ENCODE peak calls at places on chromosomes 2 and 18, in five cellular contexts. One of them, this sample, is unnamed.

GRCh38 chr2:218852911-218853667 is 6.5 kb upstream of the WNT6 start:
- DNase-seq in fibroblast of lung: peak; percentile 62
- DNase-seq in heart right ventricle: no peak
- DNase-seq in foreskin fibroblast: peak; percentile 32
- DNase-seq in AG04449: no peak
- DNase-seq in this sample: no peak

GRCh38 chr18:75869197-75869596 is 441.7 kb upstream of the SMIM21 start:
- DNase-seq in fibroblast of lung: no peak
- DNase-seq in heart right ventricle: no peak
- DNase-seq in foreskin fibroblast: no peak
- DNase-seq in AG04449: no peak
- DNase-seq in this sample: no peak

GRCh38 chr2:56449449-56449860 is 265.7 kb downstream of the CCDC85A start:
- DNase-seq in fibroblast of lung: no peak
- DNase-seq in heart right ventricle: no peak
- DNase-seq in foreskin fibroblast: no peak
- DNase-seq in AG04449: no peak
- DNase-seq in this sample: no peak

GRCh38 chr18:22977847-22978701 is 44.9 kb downstream of the RBBP8 start:
- DNase-seq in fibroblast of lung: peak; percentile 84
- DNase-seq in heart right ventricle: no peak
- DNase-seq in foreskin fibroblast: peak; percentile 61
- DNase-seq in AG04449: peak; percentile 40
- DNase-seq in this sample: peak; percentile 56

GRCh38 chr2:85797959-85798358 is 44.2 kb downstream of the ATOH8 start:
- DNase-seq in fibroblast of lung: peak; percentile 70
- DNase-seq in heart right ventricle: no peak
- DNase-seq in foreskin fibroblast: peak; percentile 41
- DNase-seq in AG04449: no peak
- DNase-seq in this sample: no peak

GRCh38 chr2:138722316-138722715 is 57.9 kb downstream of the NXPH2 start:
- DNase-seq in fibroblast of lung: no peak
- DNase-seq in heart right ventricle: peak; percentile 27
- DNase-seq in foreskin fibroblast: no peak
- DNase-seq in AG04449: no peak
- DNase-seq in this sample: no peak

GRCh38 chr2:70328921-70329561 is 27.2 kb upstream of the FAM136A start:
- DNase-seq in fibroblast of lung: no peak
- DNase-seq in heart right ventricle: no peak
- DNase-seq in foreskin fibroblast: no peak
- DNase-seq in AG04449: no peak
- DNase-seq in this sample: no peak

GRCh38 chr2:120422761-120423160 is 76.8 kb downstream of the INHBB start:
- DNase-seq in fibroblast of lung: no peak
- DNase-seq in heart right ventricle: no peak
- DNase-seq in foreskin fibroblast: no peak
- DNase-seq in AG04449: no peak
- DNase-seq in this sample: no peak

GRCh38 chr2:1907849-1908533 is 163.7 kb upstream of the PXDN start:
- DNase-seq in fibroblast of lung: no peak
- DNase-seq in heart right ventricle: no peak
- DNase-seq in foreskin fibroblast: no peak
- DNase-seq in AG04449: no peak
- DNase-seq in this sample: no peak

GRCh38 chr18:36328385-36328858 is 30.9 kb downstream of the FHOD3 start:
- DNase-seq in fibroblast of lung: no peak
- DNase-seq in heart right ventricle: no peak
- DNase-seq in foreskin fibroblast: no peak
- DNase-seq in AG04449: no peak
- DNase-seq in this sample: no peak

DNA sequence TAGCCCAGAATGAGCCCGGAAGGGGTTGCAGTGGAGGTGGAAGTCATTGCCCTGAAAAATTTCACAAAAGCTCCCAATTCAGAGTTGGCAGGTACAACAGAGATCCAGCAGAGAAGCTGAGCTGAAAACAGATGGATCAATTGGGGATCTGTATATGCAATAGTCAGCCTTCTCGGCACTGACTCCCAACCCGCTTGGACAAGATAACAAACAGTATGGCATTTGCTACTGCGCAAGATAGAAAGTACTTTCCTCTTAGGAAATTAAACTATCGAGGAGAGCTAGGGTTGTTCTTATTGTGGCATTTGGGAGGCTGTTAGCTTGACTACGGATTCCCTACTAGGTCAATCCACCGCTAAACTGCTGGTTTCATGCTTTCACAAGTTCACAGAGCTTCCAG is 11.6 kb upstream of the IER3IP1 start:
- DNase-seq in fibroblast of lung: no peak
- DNase-seq in heart right ventricle: no peak
- DNase-seq in foreskin fibroblast: no peak
- DNase-seq in AG04449: no peak
- DNase-seq in this sample: no peak
- H3K4me3 ChIP-seq in fibroblast of lung: no peak overlapping the region
- H3K4me3 ChIP-seq in heart right ventricle: no peak overlapping the region
- H3K4me3 ChIP-seq in foreskin fibroblast: no peak overlapping the region
- H3K4me3 ChIP-seq in AG04449: no peak overlapping the region
- H3K4me3 ChIP-seq in this sample: no peak overlapping the region

DNA sequence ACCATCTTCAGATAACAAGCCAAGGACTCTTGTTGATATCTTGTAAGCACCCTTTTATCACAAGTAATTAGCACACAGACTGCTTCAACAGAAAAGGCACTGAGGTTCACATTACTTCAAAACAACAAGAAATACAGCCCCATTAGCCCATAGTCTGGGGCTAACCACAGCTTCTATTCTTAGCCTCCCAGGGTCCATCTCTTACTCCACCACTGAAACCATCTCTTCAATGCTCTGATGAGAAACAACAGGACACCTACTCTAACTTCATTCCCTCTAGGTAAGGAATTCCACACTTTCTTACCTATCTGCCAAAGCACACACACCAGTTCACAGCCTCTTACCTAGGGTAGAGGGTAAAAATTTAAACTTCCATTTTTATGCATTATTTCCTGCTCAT is 26.4 kb upstream of the CYTIP start:
- DNase-seq in fibroblast of lung: no peak
- DNase-seq in heart right ventricle: no peak
- DNase-seq in foreskin fibroblast: no peak
- DNase-seq in AG04449: no peak
- DNase-seq in this sample: no peak
- H3K4me3 ChIP-seq in fibroblast of lung: no peak overlapping the region
- H3K4me3 ChIP-seq in heart right ventricle: no peak overlapping the region
- H3K4me3 ChIP-seq in foreskin fibroblast: no peak overlapping the region
- H3K4me3 ChIP-seq in AG04449: no peak overlapping the region
- H3K4me3 ChIP-seq in this sample: no peak overlapping the region

GRCh38 chr2:134257965-134258683 is 4.3 kb downstream of the MGAT5 start:
- DNase-seq in fibroblast of lung: no peak
- DNase-seq in heart right ventricle: no peak
- DNase-seq in foreskin fibroblast: no peak
- DNase-seq in AG04449: no peak
- DNase-seq in this sample: no peak
- H3K4me3 ChIP-seq in fibroblast of lung: no peak overlapping the region
- H3K4me3 ChIP-seq in heart right ventricle: no peak overlapping the region
- H3K4me3 ChIP-seq in foreskin fibroblast: no peak overlapping the region
- H3K4me3 ChIP-seq in AG04449: no peak overlapping the region
- H3K4me3 ChIP-seq in this sample: no peak overlapping the region

DNA sequence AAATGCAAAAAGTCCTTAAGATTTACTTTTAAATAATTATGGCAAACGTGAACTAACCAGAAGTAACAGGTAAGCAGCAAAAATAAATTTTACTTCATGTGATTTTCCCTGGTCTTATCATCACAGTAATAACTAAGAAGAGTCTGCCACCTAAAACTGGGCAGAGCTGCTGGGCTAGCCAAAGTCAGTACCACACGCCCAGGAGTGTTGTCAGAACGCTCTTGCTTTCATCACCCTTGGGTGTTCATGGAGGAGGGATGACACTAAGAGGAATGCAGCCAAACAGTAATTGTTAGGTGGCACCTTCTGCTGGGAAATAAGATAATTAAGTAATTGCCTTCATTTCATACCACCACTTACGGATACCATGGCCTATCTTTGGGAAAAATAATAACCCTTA is 92.0 kb upstream of the NEUROD1 start:
- DNase-seq in fibroblast of lung: no peak
- DNase-seq in heart right ventricle: no peak
- DNase-seq in foreskin fibroblast: no peak
- DNase-seq in AG04449: no peak
- DNase-seq in this sample: no peak
- H3K4me3 ChIP-seq in fibroblast of lung: no peak overlapping the region
- H3K4me3 ChIP-seq in heart right ventricle: no peak overlapping the region
- H3K4me3 ChIP-seq in foreskin fibroblast: no peak overlapping the region
- H3K4me3 ChIP-seq in AG04449: no peak overlapping the region
- H3K4me3 ChIP-seq in this sample: no peak overlapping the region

GRCh38 chr2:136327162-136327852 is 209.4 kb upstream of the CXCR4 start:
- DNase-seq in fibroblast of lung: peak; percentile 25
- DNase-seq in heart right ventricle: no peak
- DNase-seq in foreskin fibroblast: no peak
- DNase-seq in AG04449: no peak
- DNase-seq in this sample: no peak
- H3K4me3 ChIP-seq in fibroblast of lung: no peak overlapping the region
- H3K4me3 ChIP-seq in heart right ventricle: peak overlapping the region; percentile 3
- H3K4me3 ChIP-seq in foreskin fibroblast: no peak overlapping the region
- H3K4me3 ChIP-seq in AG04449: no peak overlapping the region
- H3K4me3 ChIP-seq in this sample: no peak overlapping the region

GRCh38 chr2:96336873-96337272 is 1.3 kb downstream of the NCAPH start:
- DNase-seq in fibroblast of lung: no peak
- DNase-seq in heart right ventricle: no peak
- DNase-seq in foreskin fibroblast: no peak
- DNase-seq in AG04449: no peak
- DNase-seq in this sample: no peak
- H3K4me3 ChIP-seq in fibroblast of lung: no peak overlapping the region
- H3K4me3 ChIP-seq in heart right ventricle: no peak overlapping the region
- H3K4me3 ChIP-seq in foreskin fibroblast: no peak overlapping the region
- H3K4me3 ChIP-seq in AG04449: peak overlapping the region; percentile 87
- H3K4me3 ChIP-seq in this sample: no peak overlapping the region

DNA sequence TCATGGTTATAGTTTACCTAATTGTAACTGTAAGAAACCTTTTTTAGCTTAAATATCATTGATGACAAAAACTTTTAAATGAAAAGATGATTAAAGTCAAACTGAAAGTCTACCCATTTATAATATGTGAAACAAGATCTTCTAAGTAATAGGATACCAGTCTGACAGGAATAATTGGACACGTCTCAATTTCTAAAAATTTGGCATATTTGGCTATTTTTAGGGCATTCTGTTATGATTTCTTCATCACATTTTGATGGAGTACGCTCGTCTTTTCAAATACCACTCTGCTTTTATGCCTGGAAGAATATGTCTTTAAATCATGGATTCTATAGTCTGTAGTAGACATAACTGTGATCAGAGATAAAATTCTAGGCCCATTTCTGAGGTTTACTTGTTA is 1.3 kb downstream of the R3HDM1 start:
- DNase-seq in fibroblast of lung: peak; percentile 21
- DNase-seq in heart right ventricle: no peak
- DNase-seq in foreskin fibroblast: peak; percentile 4
- DNase-seq in AG04449: no peak
- DNase-seq in this sample: no peak
- H3K4me3 ChIP-seq in fibroblast of lung: peak overlapping the region; percentile 26
- H3K4me3 ChIP-seq in heart right ventricle: peak overlapping the region; percentile 92
- H3K4me3 ChIP-seq in foreskin fibroblast: peak overlapping the region; percentile 83
- H3K4me3 ChIP-seq in AG04449: peak overlapping the region; percentile 78
- H3K4me3 ChIP-seq in this sample: peak overlapping the region; percentile 84

DNA sequence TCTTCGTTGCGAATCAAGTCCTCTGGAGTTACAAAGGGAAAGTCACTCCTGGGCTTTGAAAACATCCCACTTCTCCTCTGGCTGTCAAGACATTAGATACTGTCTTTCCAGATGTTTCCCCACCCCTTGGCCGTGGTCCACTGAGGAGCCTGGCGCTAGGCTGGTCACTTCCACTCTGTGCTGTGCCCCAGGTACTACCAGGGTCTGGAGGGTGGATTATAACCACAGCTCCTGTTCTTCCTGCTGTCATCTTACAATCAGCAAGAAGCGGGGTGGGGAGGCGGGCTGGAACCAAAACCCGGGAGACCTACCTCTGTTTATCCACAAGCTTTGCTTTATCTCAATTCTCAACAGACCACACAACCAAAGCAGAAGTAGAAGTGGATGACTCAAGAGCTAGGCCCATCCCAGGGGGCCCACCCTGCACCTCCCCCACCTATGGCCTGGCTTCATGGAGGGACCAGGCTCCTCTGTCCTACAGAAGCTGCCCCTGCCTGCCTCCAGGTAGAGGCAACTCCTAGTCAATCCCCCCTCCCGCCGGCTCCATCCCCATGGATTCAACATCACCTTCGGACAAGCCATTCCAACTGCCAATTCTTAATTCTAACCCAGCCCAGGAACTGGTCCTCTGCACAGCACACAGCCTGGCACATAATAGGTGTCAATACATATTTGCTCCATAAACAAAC is 17.8 kb downstream of the SMAD7 start:
- DNase-seq in fibroblast of lung: no peak
- DNase-seq in heart right ventricle: no peak
- DNase-seq in foreskin fibroblast: no peak
- DNase-seq in AG04449: no peak
- DNase-seq in this sample: no peak
- H3K4me3 ChIP-seq in fibroblast of lung: no peak overlapping the region
- H3K4me3 ChIP-seq in heart right ventricle: peak overlapping the region; percentile 43
- H3K4me3 ChIP-seq in foreskin fibroblast: no peak overlapping the region
- H3K4me3 ChIP-seq in AG04449: no peak overlapping the region
- H3K4me3 ChIP-seq in this sample: no peak overlapping the region

DNA sequence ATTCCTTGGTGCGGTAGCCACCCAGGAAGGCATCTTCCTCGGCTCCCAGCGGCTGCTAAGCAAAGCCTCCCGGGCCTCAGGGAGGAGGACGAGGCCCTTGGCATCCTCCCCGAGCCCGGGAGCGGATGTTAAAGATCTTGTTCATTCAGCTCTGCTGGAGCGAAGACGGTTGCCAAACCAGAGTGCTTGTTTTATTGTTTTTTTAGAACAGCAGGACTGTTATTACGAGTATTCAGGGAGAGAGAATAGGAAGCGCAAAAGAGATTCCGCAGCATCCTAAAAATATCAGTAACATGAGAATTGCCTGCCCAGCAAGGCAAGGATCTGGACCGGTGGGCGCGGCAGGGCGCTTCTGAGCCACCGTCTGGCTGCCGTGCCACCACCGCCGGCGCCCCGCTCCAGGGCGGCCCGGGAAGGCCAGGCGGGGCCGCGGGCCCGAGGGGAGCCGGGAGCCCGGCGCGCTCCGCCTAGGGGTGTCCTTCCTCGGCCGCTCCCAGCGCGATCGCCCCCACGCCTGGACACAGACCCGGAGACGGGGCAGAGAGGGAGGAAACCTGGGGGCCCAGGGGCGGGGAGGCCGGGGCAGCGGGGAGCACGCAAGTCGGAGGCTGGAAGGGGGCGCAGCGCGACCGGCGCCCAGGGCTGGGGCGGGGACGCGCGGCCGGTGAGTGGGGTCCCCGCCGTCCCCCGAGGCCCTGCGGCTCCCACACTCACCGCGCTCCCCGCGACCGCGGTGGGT is 850 bp downstream of the CYS1 start:
- DNase-seq in fibroblast of lung: peak; percentile 65
- DNase-seq in heart right ventricle: peak; percentile 45
- DNase-seq in foreskin fibroblast: peak; percentile 62
- DNase-seq in AG04449: no peak
- DNase-seq in this sample: peak; percentile 29
- H3K4me3 ChIP-seq in fibroblast of lung: peak overlapping the region; percentile 23
- H3K4me3 ChIP-seq in heart right ventricle: peak overlapping the region; percentile 63
- H3K4me3 ChIP-seq in foreskin fibroblast: peak overlapping the region; percentile 42
- H3K4me3 ChIP-seq in AG04449: peak overlapping the region; percentile 45
- H3K4me3 ChIP-seq in this sample: peak overlapping the region; percentile 44

This sample was measured in skeletal muscle cell.